ENCODE peak calls at places on chromosome 9, in six cellular contexts. W is epithelial cell of esophagus, N is spleen, Y is IMR-90, L is adrenal gland, J is lower lobe of right lung. P is an unnamed sample.

GRCh38 chr9:16870606-16871357 is at the start of gene BNC2:
- DNase-seq in N (no peak), J (peak; percentile 62), L (peak; percentile 48), W (no peak), Y (peak; percentile 60), P (peak; percentile 64)

GRCh38 chr9:87556039-87556438 is 58.4 kb downstream of the DAPK1 start:
- DNase-seq in N (no peak), J (no peak), W (no peak), Y (no peak), L (no peak), P (no peak)

GRCh38 chr9:129761901-129762359 is 9.1 kb upstream of the PTGES start:
- DNase-seq in N (no peak), L (no peak), W (peak; percentile 54), J (no peak), Y (peak; percentile 83), P (no peak)

GRCh38 chr9:13268469-13268868 is 11.0 kb downstream of the MPDZ start:
- DNase-seq in N (no peak), Y (peak; percentile 56), J (no peak), L (no peak), W (peak; percentile 76), P (peak; percentile 62)

GRCh38 chr9:99057665-99058625 is 47.0 kb upstream of the TGFBR1 start:
- DNase-seq in N (peak; percentile 83), Y (peak; percentile 81), L (peak; percentile 32), W (peak; percentile 57), J (no peak), P (peak; percentile 86)

GRCh38 chr9:91210318-91210717 is 151.4 kb downstream of the AUH start:
- DNase-seq in J (no peak), L (no peak), N (no peak), W (no peak), Y (no peak), P (no peak)

GRCh38 chr9:73916016-73916673 is 581.0 kb upstream of the RORB start:
- DNase-seq in N (no peak), L (no peak), Y (no peak), J (no peak), W (peak; percentile 46), P (peak; percentile 8)

GRCh38 chr9:91567642-91568274 is 144.1 kb upstream of the NFIL3 start:
- DNase-seq in N (no peak), Y (no peak), L (no peak), W (no peak), J (no peak), P (no peak)

GRCh38 chr9:76530458-76531100 is 71.6 kb downstream of the GCNT1 start:
- DNase-seq in L (no peak), Y (peak; percentile 16), N (no peak), W (no peak), J (no peak), P (no peak)

GRCh38 chr9:123111977-123112869 is 78.8 kb downstream of the GPR21 start:
- DNase-seq in W (peak; percentile 59), Y (no peak), N (peak; percentile 79), L (peak; percentile 50), J (no peak), P (no peak)

GRCh38 chr9:76704601-76705204 is 59.5 kb upstream of the PCA3 start:
- DNase-seq in Y (peak; percentile 93), J (no peak), W (peak; percentile 87), N (no peak), L (no peak), P (peak; percentile 97)

GRCh38 chr9:111598730-111599091 is 736 bp downstream of the PTGR1 start:
- DNase-seq in L (peak; percentile 65), J (peak; percentile 59), Y (peak; percentile 62), N (no peak), W (peak; percentile 73), P (peak; percentile 3)

GRCh38 chr9:89481161-89481915 is 16.6 kb downstream of the SEMA4D start:
- DNase-seq in W (no peak), L (no peak), N (no peak), J (no peak), Y (no peak), P (no peak)

GRCh38 chr9:98502311-98502975 is 206.3 kb downstream of the GABBR2 start:
- DNase-seq in Y (peak; percentile 69), W (peak; percentile 44), J (no peak), L (no peak), N (no peak), P (peak; percentile 24)

GRCh38 chr9:131624636-131625241 is 79.4 kb downstream of the PRRT1B start:
- DNase-seq in Y (peak; percentile 40), N (peak; percentile 62), J (no peak), L (no peak), W (no peak), P (no peak)

GRCh38 chr9:20651926-20652325 is 29.6 kb upstream of the MLLT3 start:
- DNase-seq in W (no peak), L (no peak), N (no peak), Y (no peak), J (no peak), P (no peak)

GRCh38 chr9:23830459-23830805 is 4.4 kb upstream of the ELAVL2 start:
- DNase-seq in N (no peak), Y (no peak), W (no peak), L (no peak), J (no peak), P (no peak)

GRCh38 chr9:129336601-129337286 is 158.7 kb upstream of the IER5L start:
- DNase-seq in J (peak; percentile 64), W (peak; percentile 45), N (peak; percentile 87), Y (peak; percentile 55), L (no peak), P (peak; percentile 85)

GRCh38 chr9:89527084-89527483 is 29.2 kb upstream of the SEMA4D start:
- DNase-seq in N (peak; percentile 87), Y (no peak), J (peak; percentile 77), W (no peak), L (no peak), P (no peak)

GRCh38 chr9:138112090-138112748 is 234.6 kb downstream of the CACNA1B start:
- DNase-seq in N (peak; percentile 37), L (no peak), J (no peak), W (no peak), Y (no peak), P (no peak)

GRCh38 chr9:761155-761792 is 80.2 kb upstream of the DMRT1 start:
- DNase-seq in L (no peak), J (no peak), W (peak; percentile 79), N (no peak), Y (peak; percentile 48), P (no peak)

GRCh38 chr9:113483676-113484257 is 20.2 kb downstream of the RGS3 start:
- DNase-seq in W (no peak), Y (no peak), L (no peak), N (no peak), J (no peak), P (no peak)

GRCh38 chr9:79341561-79341960 is 230.2 kb upstream of the TLE4 start:
- DNase-seq in J (no peak), L (no peak), Y (no peak), N (no peak), W (no peak), P (no peak)

GRCh38 chr9:129022037-129022436 is 6.1 kb downstream of the SH3GLB2 start:
- DNase-seq in J (no peak), N (no peak), L (no peak), W (no peak), Y (no peak), P (no peak)

GRCh38 chr9:33158555-33159057 is 8.5 kb downstream of the B4GALT1 start:
- DNase-seq in N (no peak), J (no peak), L (no peak), Y (no peak), W (no peak), P (no peak)

GRCh38 chr9:116945817-116946216 is 258.7 kb downstream of the TRIM32 start:
- DNase-seq in J (no peak), L (no peak), Y (no peak), W (peak; percentile 19), N (no peak), P (no peak)

GRCh38 chr9:134753191-134753590 is 111.6 kb downstream of the COL5A1 start:
- DNase-seq in Y (no peak), W (no peak), J (no peak), L (no peak), N (no peak), P (no peak)

GRCh38 chr9:75588808-75589207 is 301.7 kb upstream of the PCSK5 start:
- DNase-seq in W (peak; percentile 6), Y (no peak), J (no peak), L (no peak), N (no peak), P (no peak)

GRCh38 chr9:107491081-107492053 is 1.8 kb upstream of the KLF4 start:
- DNase-seq in N (peak; percentile 76), J (peak; percentile 51), W (no peak), L (peak; percentile 56), Y (no peak), P (peak; percentile 27)
- H3K4me3 ChIP-seq in N (peak overlapping the region; percentile 63), J (peak overlapping the region; percentile 67), W (peak overlapping the region; percentile 21), L (no peak overlapping the region), Y (no peak overlapping the region), P (peak overlapping the region; percentile 57)

DNA sequence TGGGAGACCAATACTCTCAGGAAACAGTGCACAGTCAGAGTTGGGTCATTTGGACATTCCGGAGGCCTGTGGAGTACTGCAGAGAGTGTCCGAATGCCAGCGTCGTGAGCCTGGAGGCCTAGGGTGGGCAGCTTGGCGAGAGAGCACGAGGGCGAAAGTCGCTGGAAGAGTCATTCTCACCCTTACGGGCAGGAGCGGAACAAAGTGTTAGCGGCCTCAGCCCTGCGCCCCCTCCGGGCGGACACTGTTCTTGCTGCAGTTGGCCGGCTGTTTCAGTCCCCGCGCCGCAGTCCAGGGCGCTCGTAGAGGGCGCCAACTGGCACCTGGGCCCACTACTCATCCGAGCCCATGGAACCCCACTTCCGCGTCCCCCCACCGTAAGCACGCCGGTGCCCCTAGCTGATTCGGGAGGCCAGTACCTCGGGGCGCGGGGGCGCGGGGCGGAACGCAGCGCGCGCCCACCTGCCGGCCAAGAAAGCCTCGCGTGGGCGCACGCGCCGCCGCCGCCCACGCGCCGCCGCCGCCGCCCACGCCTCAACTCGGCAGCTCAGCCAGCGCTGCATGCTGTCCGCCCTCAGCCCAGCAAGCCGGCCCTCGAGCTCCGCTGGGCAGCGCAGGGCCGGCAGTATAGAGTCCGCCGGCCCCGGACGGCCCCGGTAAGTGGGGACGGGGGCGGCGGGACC is 99.7 kb upstream of the CCL21 start:
- DNase-seq in L (peak; percentile 21), J (no peak), W (peak; percentile 38), Y (peak; percentile 0), N (no peak), P (peak; percentile 20)
- TF ChIP-seq CTCF in L (no peak), J (peak; percentile 21), W (peak; percentile 40), Y (no peak), N (no peak), P (peak; percentile 57)

GRCh38 chr9:36479086-36479485 is 79.0 kb upstream of the RNF38 start:
- DNase-seq in Y (no peak), W (no peak), J (no peak), N (no peak), L (no peak), P (no peak)
- H3K4me3 ChIP-seq in Y (no peak overlapping the region), W (no peak overlapping the region), J (no peak overlapping the region), N (no peak overlapping the region), L (no peak overlapping the region), P (no peak overlapping the region)

GRCh38 chr9:14349141-14349817 is 35.3 kb upstream of the NFIB start:
- DNase-seq in J (no peak), L (no peak), N (no peak), W (no peak), Y (no peak), P (no peak)

GRCh38 chr9:14346826-14347407 is 33.0 kb upstream of the NFIB start:
- DNase-seq in J (no peak), L (no peak), N (no peak), W (no peak), Y (no peak), P (no peak)

GRCh38 chr9:14347408-14348224 is 33.7 kb upstream of the NFIB start:
- DNase-seq in L (peak; percentile 26), Y (no peak), N (no peak), W (peak; percentile 66), J (no peak), P (peak; percentile 81)

GRCh38 chr9:14349818-14350333 is 35.9 kb upstream of the NFIB start:
- DNase-seq in L (no peak), W (no peak), Y (no peak), J (no peak), N (no peak), P (no peak)

GRCh38 chr9:14348241-14349140 is 34.5 kb upstream of the NFIB start:
- DNase-seq in N (no peak), W (peak; percentile 33), L (no peak), Y (no peak), J (no peak), P (no peak)
- TF ChIP-seq CTCF in N (no peak), W (no peak), L (no peak), Y (no peak), J (no peak), P (no peak)